ENCODE peak calls at places on chromosomes 12 and 14, in seven cellular contexts. V is PC-3, O is prostate gland, A is heart right ventricle, K is adrenal gland, M is thoracic aorta, G is SK-N-SH. C is an unnamed sample.

GRCh38 chr12:71046215-71046614 is 111.6 kb downstream of the TSPAN8 start:
- DNase-seq in M (no peak), K (no peak), O (no peak), G (no peak), A (no peak), V (peak; percentile 94), C (no peak)

GRCh38 chr14:59228416-59228815 is 39.9 kb downstream of the DAAM1 start:
- DNase-seq in V (no peak), A (no peak), K (no peak), M (no peak), O (no peak), G (no peak), C (no peak)

GRCh38 chr12:16347391-16348298 is at the start of gene MGST1:
- DNase-seq in G (peak; percentile 8), K (peak; percentile 83), O (peak; percentile 60), V (peak; percentile 73), M (no peak), A (peak; percentile 64), C (peak; percentile 83)

GRCh38 chr14:91303091-91303923 is 58.8 kb upstream of the GPR68 start:
- DNase-seq in V (peak; percentile 32), G (peak; percentile 80), O (no peak), K (no peak), A (peak; percentile 72), M (no peak), C (no peak)

GRCh38 chr12:70645494-70646317 is 8.5 kb upstream of the PTPRB start:
- DNase-seq in G (no peak), A (peak; percentile 41), K (peak; percentile 73), V (peak; percentile 97), O (peak; percentile 70), M (peak; percentile 21), C (peak; percentile 35)

GRCh38 chr14:42110167-42110566 is 503.5 kb downstream of the LRFN5 start:
- DNase-seq in K (no peak), V (peak; percentile 85), A (no peak), G (peak; percentile 1), O (no peak), M (no peak), C (no peak)

GRCh38 chr14:95140060-95140858 is 17.1 kb downstream of the DICER1 start:
- DNase-seq in M (no peak), G (no peak), A (no peak), K (no peak), O (no peak), V (peak; percentile 18), C (no peak)

GRCh38 chr12:2813573-2814185 is 1.2 kb downstream of the ITFG2 start:
- DNase-seq in A (no peak), M (no peak), V (peak; percentile 63), K (peak; percentile 62), G (peak; percentile 78), O (peak; percentile 36), C (peak; percentile 42)

GRCh38 chr12:131604146-131604844 is 106.6 kb upstream of the SFSWAP start:
- DNase-seq in K (no peak), V (no peak), A (no peak), O (no peak), M (no peak), G (no peak), C (no peak)

GRCh38 chr14:41899416-41899815 is 292.7 kb downstream of the LRFN5 start:
- DNase-seq in V (peak; percentile 9), O (no peak), G (no peak), A (no peak), K (no peak), M (no peak), C (no peak)

GRCh38 chr12:97464241-97465011 is 1.8 kb downstream of the RMST start:
- DNase-seq in V (no peak), G (no peak), K (no peak), O (no peak), M (no peak), A (no peak), C (no peak)

GRCh38 chr14:38818555-38818954 is 284.5 kb downstream of the SEC23A start:
- DNase-seq in A (no peak), K (no peak), M (no peak), V (no peak), O (no peak), G (no peak), C (no peak)

GRCh38 chr12:110930348-110931314 is 10.3 kb upstream of the MYL2 start:
- DNase-seq in G (no peak), M (no peak), V (no peak), A (no peak), O (no peak), K (no peak), C (no peak)

GRCh38 chr14:69657961-69658360 is 46.6 kb downstream of the SUSD6 start:
- DNase-seq in A (no peak), M (no peak), O (peak; percentile 86), V (peak; percentile 79), G (no peak), K (no peak), C (peak; percentile 61)

GRCh38 chr14:25094171-25094907 is 44.4 kb upstream of the STXBP6 start:
- DNase-seq in M (no peak), O (no peak), G (no peak), A (no peak), K (no peak), V (no peak), C (no peak)

GRCh38 chr14:97166497-97166896 is 369.3 kb downstream of the VRK1 start:
- DNase-seq in G (no peak), V (peak; percentile 89), K (no peak), M (no peak), A (no peak), O (no peak), C (no peak)

GRCh38 chr12:110010853-110011835 is 11.9 kb downstream of the ANKRD13A start:
- DNase-seq in M (no peak), V (no peak), O (no peak), K (no peak), A (no peak), G (no peak), C (no peak)

GRCh38 chr12:20421338-20421890 is 53.1 kb downstream of the PDE3A start:
- DNase-seq in G (no peak), A (no peak), O (peak; percentile 49), M (no peak), K (no peak), V (no peak), C (no peak)

DNA sequence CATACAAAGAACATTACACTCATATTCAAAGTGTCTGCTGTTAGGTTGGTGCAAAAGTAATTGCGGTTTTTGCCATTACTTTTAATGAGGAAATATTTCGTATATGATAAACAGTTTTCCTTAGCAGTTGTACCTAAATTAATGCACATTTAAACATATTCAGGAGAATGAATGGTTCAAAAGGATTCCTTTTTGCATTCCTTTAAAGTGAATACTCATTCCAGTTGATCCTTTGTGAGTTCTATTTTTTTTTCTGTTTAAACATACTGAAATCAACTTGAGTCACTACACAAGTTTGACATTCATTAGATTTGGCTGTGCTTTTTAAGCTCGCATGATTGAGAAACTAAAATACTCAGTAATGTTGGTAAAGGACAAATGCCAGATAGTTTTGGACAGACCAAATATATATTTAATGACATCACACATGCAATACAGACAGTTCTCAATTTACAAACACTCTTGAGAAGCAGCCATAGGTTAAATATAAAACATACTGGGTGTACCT is 13.8 kb upstream of the SLC38A2 start:
- DNase-seq in K (no peak), G (no peak), O (no peak), V (peak; percentile 96), M (no peak), A (no peak), C (no peak)
- H3K4me3 ChIP-seq in K (peak overlapping the region; percentile 8), G (no peak overlapping the region), O (no peak overlapping the region), V (peak overlapping the region; percentile 77), M (peak overlapping the region; percentile 61), A (peak overlapping the region; percentile 31), C (no peak overlapping the region)

GRCh38 chr12:63848450-63848849 is 4.0 kb downstream of the SRGAP1 start:
- DNase-seq in A (no peak), V (no peak), M (no peak), K (no peak), G (no peak), O (no peak), C (no peak)
- H3K4me1 ChIP-seq in A (peaks cover 29% of the 10 kb centered on the region), V (peaks cover 27% of the 10 kb centered on the region), M (peaks cover 10% of the 10 kb centered on the region), K (peaks cover 38% of the 10 kb centered on the region), G (peaks cover 14% of the 10 kb centered on the region), O (no peaks in the 10 kb centered on the region), C (peaks cover 14% of the 10 kb centered on the region)

GRCh38 chr14:61470954-61471279 is 149.5 kb downstream of the PRKCH start:
- DNase-seq in G (no peak), A (no peak), O (no peak), M (no peak), V (no peak), K (no peak), C (peak; percentile 5)
- H3K4me3 ChIP-seq in G (no peak overlapping the region), A (peak overlapping the region; percentile 34), O (no peak overlapping the region), M (no peak overlapping the region), V (no peak overlapping the region), K (no peak overlapping the region), C (no peak overlapping the region)

GRCh38 chr12:52241205-52241842 is 8.3 kb downstream of the KRT7 start:
- DNase-seq in G (peak; percentile 13), A (no peak), O (no peak), M (no peak), K (no peak), V (peak; percentile 32), C (no peak)

GRCh38 chr12:52242442-52243263 is 9.6 kb downstream of the KRT7 start:
- DNase-seq in M (no peak), A (no peak), V (peak; percentile 14), O (no peak), G (peak; percentile 9), K (no peak), C (no peak)

GRCh38 chr12:52244615-52244994 is 11.6 kb downstream of the KRT7 start:
- DNase-seq in M (no peak), G (peak; percentile 89), A (no peak), V (peak; percentile 26), K (no peak), O (no peak), C (no peak)

GRCh38 chr12:52243774-52244614 is 11.0 kb downstream of the KRT7 start:
- DNase-seq in G (peak; percentile 60), V (peak; percentile 97), K (peak; percentile 93), M (peak; percentile 75), A (peak; percentile 64), O (peak; percentile 93), C (peak; percentile 80)

DNA sequence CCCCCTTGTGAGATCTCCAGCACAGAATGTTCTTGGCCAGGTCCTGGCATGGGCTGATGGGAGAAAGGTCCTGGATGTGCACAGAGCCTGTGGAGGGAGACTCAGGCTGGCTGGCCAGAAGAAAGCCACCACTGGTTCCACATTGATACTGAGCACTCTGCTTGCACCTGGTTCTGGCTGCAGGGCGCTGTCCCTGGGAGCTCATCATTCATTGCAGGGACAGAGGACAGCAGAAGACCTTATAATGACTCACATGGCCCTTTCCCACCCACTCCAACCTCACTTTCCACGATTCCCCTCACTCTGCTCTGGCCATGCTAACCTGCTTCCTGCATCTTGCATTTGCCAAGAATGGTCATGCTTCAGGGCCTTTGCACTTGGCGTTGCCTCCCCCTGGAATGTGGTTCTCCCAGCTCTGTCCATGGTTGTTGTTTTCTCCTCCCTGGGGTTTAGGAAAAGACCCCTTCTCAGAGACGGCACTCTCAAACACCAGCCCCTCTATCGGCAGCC is 10.3 kb downstream of the KRT7 start:
- DNase-seq in O (peak; percentile 83), A (no peak), M (no peak), G (peak; percentile 17), K (no peak), V (peak; percentile 91), C (no peak)
- H3K4me1 ChIP-seq in O (peaks cover 19% of the 10 kb centered on the region), A (peaks cover 26% of the 10 kb centered on the region), M (peaks cover 38% of the 10 kb centered on the region), G (peaks cover 19% of the 10 kb centered on the region), K (peaks cover 41% of the 10 kb centered on the region), V (peaks cover 92% of the 10 kb centered on the region), C (peaks cover 14% of the 10 kb centered on the region)

DNA sequence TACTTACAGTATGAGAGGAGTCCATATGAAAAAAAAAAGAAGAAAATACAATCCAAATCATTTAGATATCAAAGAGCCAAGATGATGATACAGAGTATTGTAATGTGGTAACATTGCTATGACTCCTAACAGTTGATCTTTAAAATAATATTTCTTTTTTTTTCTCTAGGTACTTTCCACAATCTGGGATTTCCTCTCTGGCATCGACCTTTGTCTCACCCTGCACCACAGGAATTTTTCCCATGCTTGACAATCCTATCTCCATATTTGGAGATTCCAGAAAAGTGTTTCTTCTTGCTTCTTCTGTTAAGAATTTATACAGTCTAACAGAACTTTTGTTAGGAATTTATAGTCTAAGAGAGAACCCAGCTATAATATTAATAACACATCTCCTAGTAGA is 184.4 kb downstream of the ITPR2 start:
- DNase-seq in G (no peak), V (peak; percentile 82), O (no peak), K (no peak), M (no peak), A (no peak), C (no peak)
- H3K4me3 ChIP-seq in G (no peak overlapping the region), V (no peak overlapping the region), O (no peak overlapping the region), K (no peak overlapping the region), M (no peak overlapping the region), A (no peak overlapping the region), C (no peak overlapping the region)